ENCODE peak calls at places on chromosomes 4 and X, in seven cellular contexts. J, Q, M, N, W, S and Y are unnamed samples.
A peak's percentile ranks its signal among the peaks of the same experiment; 100 is the strongest.

GRCh38 chr4:26220704-26221103 is 100.1 kb upstream of the RBPJ start:
- DNase-seq in S (no peak), Q (no peak), J (no peak), N (no peak), M (no peak), W (no peak), Y (no peak)

GRCh38 chrX:116290359-116290758 is 119.8 kb downstream of the AGTR2 start:
- DNase-seq in S (no peak), J (no peak), M (no peak), N (no peak), Q (no peak), W (no peak), Y (no peak)

GRCh38 chrX:103637604-103638338 is 9.0 kb downstream of the TCEAL1 start:
- DNase-seq in M (no peak), W (no peak), N (no peak), J (no peak), S (no peak), Q (no peak), Y (no peak)

GRCh38 chr4:183505556-183506388 is 914 bp downstream of the ING2 start:
- DNase-seq in N (peak; percentile 66), Q (peak; percentile 88), J (peak; percentile 93), M (peak; percentile 71), W (peak; percentile 82), S (peak; percentile 93), Y (peak; percentile 89)

GRCh38 chr4:82891728-82892466 is 944 bp upstream of the SEC31A start:
- DNase-seq in M (no peak), Q (no peak), J (no peak), N (no peak), S (no peak), W (no peak), Y (no peak)

GRCh38 chr4:13378973-13379759 is 105.0 kb downstream of the RAB28 start:
- DNase-seq in N (no peak), J (no peak), Q (no peak), M (no peak), S (no peak), W (no peak), Y (no peak)

GRCh38 chr4:148284526-148285193 is 157.6 kb downstream of the NR3C2 start:
- DNase-seq in Q (no peak), W (no peak), M (no peak), J (no peak), N (no peak), S (no peak), Y (no peak)

GRCh38 chr4:110049951-110050925 is 137.6 kb downstream of the EGF start:
- DNase-seq in J (no peak), Q (peak; percentile 40), S (no peak), N (no peak), M (peak; percentile 8), W (peak; percentile 62), Y (no peak)

GRCh38 chr4:140367738-140368137 is 5.7 kb upstream of the SCOC start:
- DNase-seq in S (no peak), M (no peak), Q (no peak), W (no peak), N (no peak), J (no peak), Y (no peak)

GRCh38 chrX:42188730-42189129 is 265.4 kb upstream of the CASK start:
- DNase-seq in M (no peak), Q (no peak), W (no peak), S (no peak), J (no peak), N (no peak), Y (no peak)
- TF ChIP-seq EP300 in M (no peak), Q (no peak), W (no peak), S (no peak), J (no peak), N (no peak), Y (no peak)

DNA sequence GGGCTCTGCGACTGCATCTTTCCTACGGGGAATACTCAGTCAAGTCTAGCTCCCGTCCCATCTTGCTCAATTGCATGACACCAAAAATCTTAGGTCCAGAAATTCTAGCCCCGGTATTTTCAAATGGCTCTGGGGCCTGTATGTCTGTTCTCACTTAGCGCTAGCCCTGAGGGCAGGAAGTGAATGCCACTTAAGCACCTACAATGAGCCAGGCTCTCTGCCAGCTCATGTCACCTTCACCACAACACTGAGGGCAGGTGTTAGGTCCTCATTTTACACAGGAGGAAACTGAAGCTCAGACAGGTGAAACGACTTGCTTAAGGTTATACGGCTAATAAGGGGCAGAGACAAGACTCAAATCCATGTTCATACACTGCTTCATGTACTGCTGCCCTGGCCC is 282.8 kb downstream of the PPP1R2C start:
- DNase-seq in Q (no peak), J (no peak), M (no peak), N (no peak), S (no peak), W (no peak), Y (no peak)
- TF ChIP-seq EP300 in Q (no peak), J (no peak), M (no peak), N (no peak), S (no peak), W (no peak), Y (no peak)

DNA sequence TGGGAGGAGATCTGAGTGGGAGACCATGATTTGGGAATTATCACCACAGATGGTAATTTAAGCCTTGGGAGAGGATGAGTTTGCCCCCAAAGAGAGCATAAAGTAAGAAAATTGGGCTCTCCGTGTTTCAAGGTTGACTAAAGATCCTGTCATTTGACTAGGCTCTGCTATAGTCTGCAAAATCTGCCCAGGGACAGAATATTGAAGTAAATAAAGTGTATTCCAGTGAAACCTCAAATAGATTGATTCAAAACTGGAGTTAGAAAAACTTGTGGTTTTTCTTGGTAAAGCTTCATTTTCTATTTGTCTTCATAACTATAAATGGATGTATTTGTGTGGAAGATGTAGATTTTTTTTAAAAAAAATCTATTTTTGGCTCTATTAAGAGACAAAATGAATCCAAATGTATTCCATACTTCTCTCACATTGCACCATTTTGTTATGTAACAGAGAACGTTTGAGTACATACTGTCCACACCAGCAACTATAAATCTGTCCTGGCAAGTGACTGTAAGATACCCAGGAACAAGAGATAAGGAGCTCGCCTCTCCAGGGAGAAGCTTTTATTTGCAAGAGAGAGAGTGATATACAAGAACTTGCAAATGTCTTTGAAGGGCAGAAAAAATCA is 170.2 kb downstream of the CBR4 start:
- DNase-seq in J (no peak), N (no peak), S (no peak), M (no peak), Q (no peak), W (no peak), Y (no peak)
- TF ChIP-seq EP300 in J (peak; percentile 81), N (no peak), S (peak; percentile 97), M (no peak), Q (peak; percentile 83), W (no peak), Y (peak; percentile 93)

GRCh38 chr4:79284893-79285292 is 41.0 kb downstream of the NAA11 start:
- DNase-seq in W (no peak), J (no peak), Q (no peak), M (no peak), N (no peak), S (no peak), Y (no peak)

DNA sequence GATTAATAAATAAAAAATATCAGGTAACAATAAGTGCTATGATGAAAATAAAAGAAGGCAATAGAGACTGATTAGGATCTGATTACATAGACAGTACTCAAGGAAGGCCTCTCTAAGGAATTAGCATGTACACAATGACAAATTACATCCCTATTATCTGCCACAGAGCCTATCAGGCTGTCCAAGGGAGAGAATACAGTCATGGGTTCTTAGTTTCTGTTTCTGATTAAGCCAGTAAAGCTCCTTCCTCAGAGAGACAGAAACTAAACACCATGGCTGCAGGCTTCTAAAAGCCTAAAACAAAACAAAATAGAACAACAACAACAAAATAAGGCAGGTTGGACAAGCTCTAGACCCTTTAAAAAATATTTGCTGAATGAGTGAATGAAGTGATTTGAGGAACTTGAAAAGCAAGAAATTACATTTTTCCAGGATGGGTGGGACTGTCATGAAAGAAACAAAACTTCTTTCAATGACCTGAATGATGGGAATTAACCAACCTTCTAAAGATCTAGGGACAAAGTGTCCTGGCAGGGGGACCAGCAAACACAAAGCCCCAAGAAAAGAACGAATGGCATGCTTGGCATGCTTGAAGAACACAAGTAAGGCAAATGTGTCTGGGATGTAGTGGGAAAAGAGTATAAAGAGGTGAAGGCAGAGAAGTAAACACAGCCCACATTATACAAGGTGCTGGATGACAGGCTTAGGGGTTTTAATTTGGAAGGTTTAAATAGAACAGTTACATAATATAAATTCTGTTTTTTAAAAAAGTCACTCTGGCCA is 44.1 kb downstream of the NAA11 start:
- DNase-seq in N (no peak), Q (no peak), W (no peak), M (no peak), J (no peak), S (no peak), Y (no peak)
- TF ChIP-seq EP300 in N (no peak), Q (no peak), W (no peak), M (no peak), J (peak; percentile 74), S (no peak), Y (no peak)